ENCODE peak calls at places on chromosomes 2 and 18, in seven cellular contexts. L is HuH-7; H is AG04450; J is endothelial cell; B is AG10803; F is activated naive CD8-positive, alpha-beta T cell treated with anti-CD3 and anti-CD28 coated beads for 36 hours; S is EL. G is an unnamed sample.

GRCh38 chr2:119068154-119068725 is 90.3 kb downstream of the C1QL2 start:
- DNase-seq in L (no peak), H (no peak), J (no peak), B (no peak), F (no peak), S (no peak), G (no peak)

GRCh38 chr2:234863043-234863934 is 88.5 kb upstream of the SH3BP4 start:
- DNase-seq in L (peak; percentile 53), H (peak; percentile 30), J (no peak), B (peak; percentile 68), F (no peak), S (peak; percentile 61), G (no peak)

GRCh38 chr2:19675003-19675629 is 226.7 kb downstream of the TTC32 start:
- DNase-seq in L (no peak), H (no peak), J (no peak), B (peak; percentile 29), F (no peak), S (peak; percentile 30), G (no peak)

GRCh38 chr2:47179325-47179724 is 24.2 kb upstream of the STPG4 start:
- DNase-seq in L (no peak), H (no peak), J (no peak), B (no peak), F (no peak), S (no peak), G (no peak)

GRCh38 chr2:135055182-135055786 is 3.2 kb downstream of the RAB3GAP1 start:
- DNase-seq in L (no peak), H (peak; percentile 24), J (no peak), B (peak; percentile 83), F (no peak), S (peak; percentile 86), G (no peak)

GRCh38 chr18:28792404-28793103 is 615.6 kb upstream of the CDH2 start:
- DNase-seq in L (peak; percentile 0), H (no peak), J (no peak), B (no peak), F (no peak), S (no peak), G (no peak)

GRCh38 chr18:11268691-11269686 is 119.6 kb upstream of the PIEZO2 start:
- DNase-seq in L (no peak), H (no peak), J (no peak), B (peak; percentile 79), F (no peak), S (peak; percentile 21), G (no peak)

GRCh38 chr2:215979615-215980014 is 33.7 kb downstream of the MREG start:
- DNase-seq in L (no peak), H (no peak), J (no peak), B (no peak), F (no peak), S (no peak), G (no peak)

GRCh38 chr18:58909521-58909920 is 44.8 kb downstream of the ZNF532 start:
- DNase-seq in L (no peak), H (no peak), J (no peak), B (no peak), F (no peak), S (no peak), G (no peak)

GRCh38 chr2:119702203-119702917 is 23.4 kb downstream of the TMEM177 start:
- DNase-seq in L (no peak), H (no peak), J (no peak), B (no peak), F (no peak), S (no peak), G (no peak)

GRCh38 chr18:671405-671804 is 14.0 kb downstream of the TYMS start:
- DNase-seq in L (no peak), H (no peak), J (no peak), B (no peak), F (no peak), S (no peak), G (no peak)

GRCh38 chr2:132815522-132815921 is 145.5 kb upstream of the LYPD1 start:
- DNase-seq in L (no peak), H (peak; percentile 86), J (no peak), B (peak; percentile 67), F (no peak), S (peak; percentile 90), G (no peak)

GRCh38 chr2:100620481-100620880 is 57.7 kb downstream of the PDCL3 start:
- DNase-seq in L (no peak), H (no peak), J (no peak), B (no peak), F (no peak), S (no peak), G (no peak)

GRCh38 chr2:23940976-23941605 is 828 bp downstream of the UBXN2A start:
- DNase-seq in L (no peak), H (no peak), J (no peak), B (no peak), F (no peak), S (no peak), G (no peak)

GRCh38 chr2:70643715-70644114 is 90.1 kb upstream of the TGFA start:
- DNase-seq in L (peak; percentile 30), H (no peak), J (peak; percentile 25), B (no peak), F (peak; percentile 9), S (peak; percentile 23), G (no peak)

GRCh38 chr2:235825946-235826345 is 332.1 kb downstream of the AGAP1 start:
- DNase-seq in L (no peak), H (no peak), J (no peak), B (no peak), F (no peak), S (no peak), G (no peak)

GRCh38 chr2:176500921-176501320 is 231.7 kb downstream of the MTX2 start:
- DNase-seq in L (no peak), H (no peak), J (no peak), B (peak; percentile 97), F (no peak), S (peak; percentile 44), G (no peak)

GRCh38 chr2:233845301-233846060 is 8.9 kb downstream of the HJURP start:
- DNase-seq in L (no peak), H (no peak), J (no peak), B (no peak), F (no peak), S (no peak), G (no peak)

GRCh38 chr18:37956902-37957301 is 391.3 kb upstream of the CELF4 start:
- DNase-seq in L (no peak), H (no peak), J (no peak), B (no peak), F (no peak), S (no peak), G (no peak)

GRCh38 chr2:232528746-232529445 is 2.9 kb downstream of the CHRND start:
- DNase-seq in L (no peak), H (no peak), J (no peak), B (peak; percentile 17), F (no peak), S (peak; percentile 29), G (no peak)

G was measured in stimulated activated naive CD8-positive, alpha-beta T cell treated with anti-CD3 and anti-CD28 coated beads, Interleukin-15, Interleukin-2, amounts not matched to agents 100 U/mL and 50 U/mL, for 24 hours.